ENCODE peak calls at places on chromosomes 2 and 18, in ten cellular contexts. One of them, this sample, is unnamed.

GRCh38 chr2:58336416-58336815 is 95.3 kb upstream of the FANCL start:
- DNase-seq in AG10803: no peak
- DNase-seq in mesenchymal stem cell: no peak
- DNase-seq in MM.1S: no peak
- DNase-seq in OCI-LY7: no peak
- DNase-seq in GM12864: no peak
- DNase-seq in CD8-positive, alpha-beta T cell: no peak
- DNase-seq in epithelial cell of esophagus: no peak
- DNase-seq in mucosa of descending colon: no peak
- DNase-seq in CD8-positive, alpha-beta memory T cell: no peak
- DNase-seq in this sample: no peak

GRCh38 chr2:134795765-134796164 is 42.7 kb upstream of the ACMSD start:
- DNase-seq in MM.1S: no peak
- DNase-seq in CD8-positive, alpha-beta T cell: no peak
- DNase-seq in AG10803: no peak
- DNase-seq in epithelial cell of esophagus: peak
- DNase-seq in OCI-LY7: no peak
- DNase-seq in GM12864: no peak
- DNase-seq in CD8-positive, alpha-beta memory T cell: no peak
- DNase-seq in mucosa of descending colon: no peak
- DNase-seq in mesenchymal stem cell: no peak
- DNase-seq in this sample: no peak

GRCh38 chr2:54665436-54665856 is 58.0 kb upstream of the EML6 start:
- DNase-seq in MM.1S: peak
- DNase-seq in mesenchymal stem cell: peak
- DNase-seq in CD8-positive, alpha-beta T cell: peak
- DNase-seq in OCI-LY7: peak
- DNase-seq in CD8-positive, alpha-beta memory T cell: no peak
- DNase-seq in epithelial cell of esophagus: peak
- DNase-seq in GM12864: no peak
- DNase-seq in AG10803: peak
- DNase-seq in mucosa of descending colon: peak
- DNase-seq in this sample: peak

GRCh38 chr2:48617618-48618017 is at the start of gene GTF2A1L:
- DNase-seq in AG10803: no peak
- DNase-seq in OCI-LY7: no peak
- DNase-seq in MM.1S: no peak
- DNase-seq in mesenchymal stem cell: no peak
- DNase-seq in CD8-positive, alpha-beta memory T cell: no peak
- DNase-seq in GM12864: no peak
- DNase-seq in mucosa of descending colon: no peak
- DNase-seq in epithelial cell of esophagus: no peak
- DNase-seq in CD8-positive, alpha-beta T cell: no peak
- DNase-seq in this sample: no peak

GRCh38 chr18:45621068-45621511 is 5.8 kb downstream of the SLC14A2 start:
- DNase-seq in epithelial cell of esophagus: peak
- DNase-seq in mucosa of descending colon: peak
- DNase-seq in MM.1S: peak
- DNase-seq in AG10803: peak
- DNase-seq in GM12864: no peak
- DNase-seq in mesenchymal stem cell: peak
- DNase-seq in CD8-positive, alpha-beta memory T cell: peak
- DNase-seq in CD8-positive, alpha-beta T cell: no peak
- DNase-seq in OCI-LY7: peak
- DNase-seq in this sample: peak

GRCh38 chr2:20496069-20496468 is 49.2 kb downstream of the RHOB start:
- DNase-seq in AG10803: peak
- DNase-seq in mesenchymal stem cell: peak
- DNase-seq in OCI-LY7: no peak
- DNase-seq in GM12864: no peak
- DNase-seq in mucosa of descending colon: no peak
- DNase-seq in CD8-positive, alpha-beta T cell: no peak
- DNase-seq in MM.1S: no peak
- DNase-seq in epithelial cell of esophagus: peak
- DNase-seq in CD8-positive, alpha-beta memory T cell: no peak
- DNase-seq in this sample: peak

GRCh38 chr2:157433335-157433890 is 10.5 kb downstream of the CYTIP start:
- DNase-seq in OCI-LY7: no peak
- DNase-seq in epithelial cell of esophagus: no peak
- DNase-seq in MM.1S: no peak
- DNase-seq in CD8-positive, alpha-beta memory T cell: no peak
- DNase-seq in CD8-positive, alpha-beta T cell: no peak
- DNase-seq in GM12864: no peak
- DNase-seq in AG10803: no peak
- DNase-seq in mucosa of descending colon: no peak
- DNase-seq in mesenchymal stem cell: peak
- DNase-seq in this sample: no peak

GRCh38 chr2:232903989-232904388 is 33.9 kb downstream of the SNORC start:
- DNase-seq in MM.1S: no peak
- DNase-seq in OCI-LY7: no peak
- DNase-seq in GM12864: no peak
- DNase-seq in CD8-positive, alpha-beta memory T cell: no peak
- DNase-seq in mucosa of descending colon: no peak
- DNase-seq in mesenchymal stem cell: no peak
- DNase-seq in AG10803: no peak
- DNase-seq in epithelial cell of esophagus: no peak
- DNase-seq in CD8-positive, alpha-beta T cell: no peak
- DNase-seq in this sample: no peak

GRCh38 chr2:60097298-60097697 is 456.2 kb downstream of the BCL11A start:
- DNase-seq in CD8-positive, alpha-beta T cell: no peak
- DNase-seq in mesenchymal stem cell: no peak
- DNase-seq in CD8-positive, alpha-beta memory T cell: no peak
- DNase-seq in mucosa of descending colon: no peak
- DNase-seq in GM12864: no peak
- DNase-seq in OCI-LY7: no peak
- DNase-seq in AG10803: no peak
- DNase-seq in epithelial cell of esophagus: no peak
- DNase-seq in MM.1S: no peak
- DNase-seq in this sample: no peak

GRCh38 chr18:37537868-37538525 is 27.6 kb downstream of the CELF4 start:
- DNase-seq in AG10803: peak
- DNase-seq in epithelial cell of esophagus: peak
- DNase-seq in GM12864: no peak
- DNase-seq in CD8-positive, alpha-beta memory T cell: no peak
- DNase-seq in OCI-LY7: peak
- DNase-seq in MM.1S: peak
- DNase-seq in mesenchymal stem cell: peak
- DNase-seq in mucosa of descending colon: peak
- DNase-seq in CD8-positive, alpha-beta T cell: no peak
- DNase-seq in this sample: peak

GRCh38 chr18:76474824-76475223 is 20.2 kb downstream of the ZNF516 start:
- DNase-seq in CD8-positive, alpha-beta T cell: no peak
- DNase-seq in AG10803: no peak
- DNase-seq in GM12864: no peak
- DNase-seq in mesenchymal stem cell: no peak
- DNase-seq in CD8-positive, alpha-beta memory T cell: no peak
- DNase-seq in epithelial cell of esophagus: no peak
- DNase-seq in mucosa of descending colon: no peak
- DNase-seq in OCI-LY7: no peak
- DNase-seq in MM.1S: no peak
- DNase-seq in this sample: no peak

GRCh38 chr18:7566587-7567486 is at the start of gene PTPRM:
- DNase-seq in mucosa of descending colon: peak
- DNase-seq in CD8-positive, alpha-beta memory T cell: peak
- DNase-seq in CD8-positive, alpha-beta T cell: peak
- DNase-seq in mesenchymal stem cell: peak
- DNase-seq in OCI-LY7: no peak
- DNase-seq in GM12864: no peak
- DNase-seq in MM.1S: peak
- DNase-seq in AG10803: peak
- DNase-seq in epithelial cell of esophagus: peak
- DNase-seq in this sample: peak

GRCh38 chr18:45324489-45325111 is 290.7 kb upstream of the SLC14A2 start:
- DNase-seq in OCI-LY7: no peak
- DNase-seq in MM.1S: no peak
- DNase-seq in mucosa of descending colon: peak
- DNase-seq in GM12864: no peak
- DNase-seq in CD8-positive, alpha-beta memory T cell: no peak
- DNase-seq in CD8-positive, alpha-beta T cell: no peak
- DNase-seq in AG10803: peak
- DNase-seq in epithelial cell of esophagus: peak
- DNase-seq in mesenchymal stem cell: peak
- DNase-seq in this sample: peak

GRCh38 chr2:120317916-120318315 is 28.0 kb upstream of the INHBB start:
- DNase-seq in AG10803: no peak
- DNase-seq in MM.1S: no peak
- DNase-seq in mesenchymal stem cell: no peak
- DNase-seq in OCI-LY7: no peak
- DNase-seq in GM12864: no peak
- DNase-seq in CD8-positive, alpha-beta memory T cell: no peak
- DNase-seq in CD8-positive, alpha-beta T cell: no peak
- DNase-seq in mucosa of descending colon: no peak
- DNase-seq in epithelial cell of esophagus: no peak
- DNase-seq in this sample: no peak

GRCh38 chr18:37496568-37496967 is 69.0 kb downstream of the CELF4 start:
- DNase-seq in CD8-positive, alpha-beta T cell: no peak
- DNase-seq in GM12864: no peak
- DNase-seq in AG10803: no peak
- DNase-seq in CD8-positive, alpha-beta memory T cell: no peak
- DNase-seq in mucosa of descending colon: no peak
- DNase-seq in MM.1S: no peak
- DNase-seq in OCI-LY7: no peak
- DNase-seq in epithelial cell of esophagus: no peak
- DNase-seq in mesenchymal stem cell: no peak
- DNase-seq in this sample: no peak

GRCh38 chr2:3176869-3177255 is 200.8 kb downstream of the EIPR1 start:
- DNase-seq in MM.1S: no peak
- DNase-seq in GM12864: no peak
- DNase-seq in CD8-positive, alpha-beta T cell: no peak
- DNase-seq in CD8-positive, alpha-beta memory T cell: no peak
- DNase-seq in epithelial cell of esophagus: no peak
- DNase-seq in AG10803: no peak
- DNase-seq in mesenchymal stem cell: no peak
- DNase-seq in OCI-LY7: no peak
- DNase-seq in mucosa of descending colon: no peak
- DNase-seq in this sample: no peak

GRCh38 chr2:64770781-64771334 is 117.1 kb upstream of the SERTAD2 start:
- DNase-seq in mucosa of descending colon: peak
- DNase-seq in MM.1S: no peak
- DNase-seq in epithelial cell of esophagus: peak
- DNase-seq in GM12864: no peak
- DNase-seq in CD8-positive, alpha-beta T cell: no peak
- DNase-seq in mesenchymal stem cell: no peak
- DNase-seq in AG10803: peak
- DNase-seq in CD8-positive, alpha-beta memory T cell: no peak
- DNase-seq in OCI-LY7: no peak
- DNase-seq in this sample: peak
- H3K4me3 ChIP-seq in mucosa of descending colon: no peak
- H3K4me3 ChIP-seq in MM.1S: no peak
- H3K4me3 ChIP-seq in epithelial cell of esophagus: no peak
- H3K4me3 ChIP-seq in GM12864: no peak
- H3K4me3 ChIP-seq in CD8-positive, alpha-beta T cell: no peak
- H3K4me3 ChIP-seq in mesenchymal stem cell: no peak
- H3K4me3 ChIP-seq in AG10803: no peak
- H3K4me3 ChIP-seq in CD8-positive, alpha-beta memory T cell: no peak
- H3K4me3 ChIP-seq in OCI-LY7: no peak
- H3K4me3 ChIP-seq in this sample: no peak

DNA sequence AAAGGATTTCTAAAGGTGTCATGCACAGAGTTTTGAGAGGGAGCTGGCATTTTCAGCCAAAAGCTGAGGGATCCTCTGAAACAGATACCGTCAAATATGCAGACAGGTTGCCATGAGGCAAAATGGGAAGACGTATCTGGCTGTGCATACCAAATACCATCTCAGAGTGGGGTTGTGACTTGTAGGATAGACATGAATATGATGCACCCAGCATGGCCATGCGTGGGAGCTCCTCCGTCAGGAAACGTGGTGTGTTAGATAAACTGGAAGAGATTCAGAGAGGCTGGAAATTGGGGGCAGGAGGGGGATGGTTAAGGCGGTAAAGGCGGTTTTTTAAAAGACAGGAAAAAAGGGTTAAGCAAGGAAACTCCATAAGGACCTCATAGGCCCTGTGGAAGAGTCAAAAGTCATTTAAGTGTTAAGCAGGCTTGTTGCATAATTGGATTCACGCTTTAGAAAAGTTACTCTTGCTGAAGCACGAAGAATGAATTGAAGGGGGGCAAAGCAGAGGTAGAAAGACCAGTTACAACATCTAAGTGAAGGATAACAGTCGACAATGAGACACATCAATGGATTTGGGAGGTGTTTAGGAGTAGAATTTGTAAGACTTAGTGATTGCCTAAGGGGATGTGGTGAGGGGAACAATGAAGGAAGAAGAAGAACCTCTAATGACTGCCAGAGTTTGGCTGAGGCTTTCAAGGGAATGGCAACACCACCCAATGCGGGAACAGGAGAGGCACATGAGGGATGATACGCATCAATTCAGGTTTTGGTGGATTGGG is 139.6 kb upstream of the CTAGE1 start:
- DNase-seq in OCI-LY7: no peak
- DNase-seq in AG10803: no peak
- DNase-seq in mucosa of descending colon: no peak
- DNase-seq in CD8-positive, alpha-beta memory T cell: no peak
- DNase-seq in GM12864: no peak
- DNase-seq in CD8-positive, alpha-beta T cell: no peak
- DNase-seq in MM.1S: no peak
- DNase-seq in mesenchymal stem cell: no peak
- DNase-seq in epithelial cell of esophagus: no peak
- DNase-seq in this sample: no peak
- H3K4me3 ChIP-seq in OCI-LY7: no peak
- H3K4me3 ChIP-seq in AG10803: no peak
- H3K4me3 ChIP-seq in mucosa of descending colon: no peak
- H3K4me3 ChIP-seq in CD8-positive, alpha-beta memory T cell: no peak
- H3K4me3 ChIP-seq in GM12864: no peak
- H3K4me3 ChIP-seq in CD8-positive, alpha-beta T cell: no peak
- H3K4me3 ChIP-seq in MM.1S: no peak
- H3K4me3 ChIP-seq in mesenchymal stem cell: no peak
- H3K4me3 ChIP-seq in epithelial cell of esophagus: no peak
- H3K4me3 ChIP-seq in this sample: no peak

GRCh38 chr2:236834284-236834683 is 251.4 kb upstream of the COPS8 start:
- DNase-seq in GM12864: no peak
- DNase-seq in OCI-LY7: no peak
- DNase-seq in mesenchymal stem cell: no peak
- DNase-seq in MM.1S: no peak
- DNase-seq in epithelial cell of esophagus: no peak
- DNase-seq in AG10803: no peak
- DNase-seq in CD8-positive, alpha-beta T cell: no peak
- DNase-seq in mucosa of descending colon: no peak
- DNase-seq in CD8-positive, alpha-beta memory T cell: no peak
- DNase-seq in this sample: no peak
- H3K4me3 ChIP-seq in GM12864: no peak
- H3K4me3 ChIP-seq in OCI-LY7: no peak
- H3K4me3 ChIP-seq in mesenchymal stem cell: no peak
- H3K4me3 ChIP-seq in MM.1S: no peak
- H3K4me3 ChIP-seq in epithelial cell of esophagus: no peak
- H3K4me3 ChIP-seq in AG10803: no peak
- H3K4me3 ChIP-seq in CD8-positive, alpha-beta T cell: no peak
- H3K4me3 ChIP-seq in mucosa of descending colon: no peak
- H3K4me3 ChIP-seq in CD8-positive, alpha-beta memory T cell: no peak
- H3K4me3 ChIP-seq in this sample: no peak

DNA sequence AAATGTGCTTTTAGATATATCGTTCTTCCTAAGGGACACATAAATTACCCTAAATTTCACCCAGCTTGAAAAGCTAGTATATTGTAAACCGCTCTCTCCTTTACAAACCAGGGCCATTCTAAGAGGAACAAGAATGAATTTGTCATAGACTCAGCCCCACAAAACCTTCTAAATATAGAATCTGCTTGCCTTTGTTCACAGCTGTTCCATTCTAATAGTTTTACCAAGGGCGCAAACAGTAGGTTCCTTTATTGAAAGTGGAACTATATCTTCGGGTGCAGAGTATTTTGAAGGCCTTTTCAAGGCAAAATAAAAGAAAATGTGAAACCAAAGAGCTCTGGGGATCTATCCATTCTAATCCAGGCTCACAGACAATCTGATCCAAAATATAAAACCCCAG is 316.9 kb downstream of the PAX3 start:
- DNase-seq in GM12864: no peak
- DNase-seq in CD8-positive, alpha-beta memory T cell: no peak
- DNase-seq in MM.1S: peak
- DNase-seq in epithelial cell of esophagus: no peak
- DNase-seq in mesenchymal stem cell: no peak
- DNase-seq in AG10803: no peak
- DNase-seq in mucosa of descending colon: no peak
- DNase-seq in CD8-positive, alpha-beta T cell: no peak
- DNase-seq in OCI-LY7: no peak
- DNase-seq in this sample: no peak
- H3K4me3 ChIP-seq in GM12864: no peak
- H3K4me3 ChIP-seq in CD8-positive, alpha-beta memory T cell: no peak
- H3K4me3 ChIP-seq in MM.1S: no peak
- H3K4me3 ChIP-seq in epithelial cell of esophagus: no peak
- H3K4me3 ChIP-seq in mesenchymal stem cell: no peak
- H3K4me3 ChIP-seq in AG10803: no peak
- H3K4me3 ChIP-seq in mucosa of descending colon: no peak
- H3K4me3 ChIP-seq in CD8-positive, alpha-beta T cell: no peak
- H3K4me3 ChIP-seq in OCI-LY7: no peak
- H3K4me3 ChIP-seq in this sample: no peak